ENCODE peak calls at places on chromosomes 4 and X, in eight cellular contexts. One of them, this sample, is unnamed.

GRCh38 chr4:147103403-147103946 is 157.8 kb upstream of the TTC29 start:
- DNase-seq in dorsolateral prefrontal cortex: peak; percentile 31
- DNase-seq in WERI-Rb-1: no peak
- DNase-seq in mammary epithelial cell: peak; percentile 83
- DNase-seq in suprapubic skin: peak; percentile 78
- DNase-seq in cardiac fibroblast: peak; percentile 96
- DNase-seq in AG09319: peak; percentile 85
- DNase-seq in esophagus squamous epithelium: no peak
- DNase-seq in this sample: peak; percentile 90

GRCh38 chr4:20761826-20762225 is 61.6 kb downstream of the PACRGL start:
- DNase-seq in dorsolateral prefrontal cortex: no peak
- DNase-seq in WERI-Rb-1: no peak
- DNase-seq in mammary epithelial cell: no peak
- DNase-seq in suprapubic skin: no peak
- DNase-seq in cardiac fibroblast: no peak
- DNase-seq in AG09319: no peak
- DNase-seq in esophagus squamous epithelium: no peak
- DNase-seq in this sample: no peak

GRCh38 chr4:10526431-10527222 is 69.4 kb upstream of the ZNF518B start:
- DNase-seq in dorsolateral prefrontal cortex: no peak
- DNase-seq in WERI-Rb-1: no peak
- DNase-seq in mammary epithelial cell: peak; percentile 99
- DNase-seq in suprapubic skin: no peak
- DNase-seq in cardiac fibroblast: no peak
- DNase-seq in AG09319: no peak
- DNase-seq in esophagus squamous epithelium: no peak
- DNase-seq in this sample: no peak

GRCh38 chrX:133892337-133892736 is 93.1 kb downstream of the GPC3 start:
- DNase-seq in dorsolateral prefrontal cortex: no peak
- DNase-seq in WERI-Rb-1: no peak
- DNase-seq in mammary epithelial cell: no peak
- DNase-seq in suprapubic skin: no peak
- DNase-seq in cardiac fibroblast: no peak
- DNase-seq in AG09319: no peak
- DNase-seq in esophagus squamous epithelium: no peak
- DNase-seq in this sample: no peak

GRCh38 chr4:108126806-108127205 is 41.9 kb downstream of the LEF1 start:
- DNase-seq in dorsolateral prefrontal cortex: no peak
- DNase-seq in WERI-Rb-1: no peak
- DNase-seq in mammary epithelial cell: no peak
- DNase-seq in suprapubic skin: no peak
- DNase-seq in cardiac fibroblast: no peak
- DNase-seq in AG09319: no peak
- DNase-seq in esophagus squamous epithelium: no peak
- DNase-seq in this sample: no peak

GRCh38 chr4:21470531-21470930 is 478.0 kb downstream of the KCNIP4 start:
- DNase-seq in dorsolateral prefrontal cortex: no peak
- DNase-seq in WERI-Rb-1: peak; percentile 16
- DNase-seq in mammary epithelial cell: peak; percentile 71
- DNase-seq in suprapubic skin: no peak
- DNase-seq in cardiac fibroblast: peak; percentile 39
- DNase-seq in AG09319: peak; percentile 28
- DNase-seq in esophagus squamous epithelium: no peak
- DNase-seq in this sample: no peak

GRCh38 chrX:39721570-39722279 is 376.0 kb downstream of the BCOR start:
- DNase-seq in dorsolateral prefrontal cortex: no peak
- DNase-seq in WERI-Rb-1: no peak
- DNase-seq in mammary epithelial cell: no peak
- DNase-seq in suprapubic skin: no peak
- DNase-seq in cardiac fibroblast: peak; percentile 77
- DNase-seq in AG09319: no peak
- DNase-seq in esophagus squamous epithelium: no peak
- DNase-seq in this sample: no peak

GRCh38 chr4:176840166-176840565 is 47.4 kb upstream of the VEGFC start:
- DNase-seq in dorsolateral prefrontal cortex: no peak
- DNase-seq in WERI-Rb-1: no peak
- DNase-seq in mammary epithelial cell: peak; percentile 12
- DNase-seq in suprapubic skin: no peak
- DNase-seq in cardiac fibroblast: peak; percentile 51
- DNase-seq in AG09319: no peak
- DNase-seq in esophagus squamous epithelium: no peak
- DNase-seq in this sample: no peak

GRCh38 chr4:76305971-76306881 is at the start of gene STBD1:
- DNase-seq in dorsolateral prefrontal cortex: peak; percentile 22
- DNase-seq in WERI-Rb-1: peak; percentile 82
- DNase-seq in mammary epithelial cell: peak; percentile 81
- DNase-seq in suprapubic skin: peak; percentile 81
- DNase-seq in cardiac fibroblast: peak; percentile 71
- DNase-seq in AG09319: peak; percentile 31
- DNase-seq in esophagus squamous epithelium: no peak
- DNase-seq in this sample: peak; percentile 47

GRCh38 chr4:52173470-52174055 is 122.5 kb downstream of the SPATA18 start:
- DNase-seq in dorsolateral prefrontal cortex: no peak
- DNase-seq in WERI-Rb-1: no peak
- DNase-seq in mammary epithelial cell: no peak
- DNase-seq in suprapubic skin: no peak
- DNase-seq in cardiac fibroblast: peak; percentile 52
- DNase-seq in AG09319: no peak
- DNase-seq in esophagus squamous epithelium: no peak
- DNase-seq in this sample: peak; percentile 43

GRCh38 chrX:28665778-28666177 is 78.5 kb downstream of the IL1RAPL1 start:
- DNase-seq in dorsolateral prefrontal cortex: no peak
- DNase-seq in WERI-Rb-1: no peak
- DNase-seq in mammary epithelial cell: no peak
- DNase-seq in suprapubic skin: no peak
- DNase-seq in cardiac fibroblast: no peak
- DNase-seq in AG09319: no peak
- DNase-seq in esophagus squamous epithelium: no peak
- DNase-seq in this sample: no peak

GRCh38 chr4:121950680-121951569 is 935 bp downstream of the TRPC3 start:
- DNase-seq in dorsolateral prefrontal cortex: peak; percentile 11
- DNase-seq in WERI-Rb-1: peak; percentile 41
- DNase-seq in mammary epithelial cell: no peak
- DNase-seq in suprapubic skin: peak; percentile 79
- DNase-seq in cardiac fibroblast: peak; percentile 11
- DNase-seq in AG09319: no peak
- DNase-seq in esophagus squamous epithelium: no peak
- DNase-seq in this sample: peak; percentile 84

GRCh38 chr4:9765091-9765490 is 16.3 kb upstream of the DRD5 start:
- DNase-seq in dorsolateral prefrontal cortex: peak; percentile 46
- DNase-seq in WERI-Rb-1: peak; percentile 71
- DNase-seq in mammary epithelial cell: no peak
- DNase-seq in suprapubic skin: no peak
- DNase-seq in cardiac fibroblast: peak; percentile 34
- DNase-seq in AG09319: no peak
- DNase-seq in esophagus squamous epithelium: no peak
- DNase-seq in this sample: peak; percentile 74

GRCh38 chrX:96480081-96480480 is 204.6 kb upstream of the DIAPH2 start:
- DNase-seq in dorsolateral prefrontal cortex: no peak
- DNase-seq in WERI-Rb-1: no peak
- DNase-seq in mammary epithelial cell: no peak
- DNase-seq in suprapubic skin: no peak
- DNase-seq in cardiac fibroblast: no peak
- DNase-seq in AG09319: no peak
- DNase-seq in esophagus squamous epithelium: no peak
- DNase-seq in this sample: no peak

GRCh38 chrX:13432376-13432775 is 112.5 kb upstream of the ATXN3L start:
- DNase-seq in dorsolateral prefrontal cortex: no peak
- DNase-seq in WERI-Rb-1: no peak
- DNase-seq in mammary epithelial cell: peak; percentile 87
- DNase-seq in suprapubic skin: no peak
- DNase-seq in cardiac fibroblast: peak; percentile 96
- DNase-seq in AG09319: peak; percentile 91
- DNase-seq in esophagus squamous epithelium: no peak
- DNase-seq in this sample: no peak

GRCh38 chr4:146647615-146648383 is 9.1 kb downstream of the POU4F2 start:
- DNase-seq in dorsolateral prefrontal cortex: no peak
- DNase-seq in WERI-Rb-1: no peak
- DNase-seq in mammary epithelial cell: no peak
- DNase-seq in suprapubic skin: no peak
- DNase-seq in cardiac fibroblast: no peak
- DNase-seq in AG09319: no peak
- DNase-seq in esophagus squamous epithelium: no peak
- DNase-seq in this sample: no peak

GRCh38 chr4:10625130-10625529 is 59.4 kb downstream of the CLNK start:
- DNase-seq in dorsolateral prefrontal cortex: no peak
- DNase-seq in WERI-Rb-1: no peak
- DNase-seq in mammary epithelial cell: no peak
- DNase-seq in suprapubic skin: no peak
- DNase-seq in cardiac fibroblast: no peak
- DNase-seq in AG09319: no peak
- DNase-seq in esophagus squamous epithelium: no peak
- DNase-seq in this sample: no peak

GRCh38 chrX:120456973-120457372 is 12.1 kb downstream of the LAMP2 start:
- DNase-seq in dorsolateral prefrontal cortex: no peak
- DNase-seq in WERI-Rb-1: no peak
- DNase-seq in mammary epithelial cell: peak; percentile 64
- DNase-seq in suprapubic skin: no peak
- DNase-seq in cardiac fibroblast: no peak
- DNase-seq in AG09319: no peak
- DNase-seq in esophagus squamous epithelium: no peak
- DNase-seq in this sample: no peak

GRCh38 chr4:1408418-1408817 is 2.2 kb upstream of the NKX1-1 start:
- DNase-seq in dorsolateral prefrontal cortex: no peak
- DNase-seq in WERI-Rb-1: peak; percentile 69
- DNase-seq in mammary epithelial cell: no peak
- DNase-seq in suprapubic skin: no peak
- DNase-seq in cardiac fibroblast: no peak
- DNase-seq in AG09319: no peak
- DNase-seq in esophagus squamous epithelium: no peak
- DNase-seq in this sample: peak; percentile 75

GRCh38 chr4:182478475-182478874 is 235.3 kb downstream of the TENM3 start:
- DNase-seq in dorsolateral prefrontal cortex: no peak
- DNase-seq in WERI-Rb-1: no peak
- DNase-seq in mammary epithelial cell: peak; percentile 20
- DNase-seq in suprapubic skin: no peak
- DNase-seq in cardiac fibroblast: peak; percentile 66
- DNase-seq in AG09319: no peak
- DNase-seq in esophagus squamous epithelium: no peak
- DNase-seq in this sample: no peak

GRCh38 chrX:91414710-91415109 is 19.9 kb upstream of the PABPC5 start:
- DNase-seq in dorsolateral prefrontal cortex: no peak
- DNase-seq in WERI-Rb-1: no peak
- DNase-seq in mammary epithelial cell: no peak
- DNase-seq in suprapubic skin: no peak
- DNase-seq in cardiac fibroblast: peak; percentile 1
- DNase-seq in AG09319: no peak
- DNase-seq in esophagus squamous epithelium: no peak
- DNase-seq in this sample: no peak

GRCh38 chrX:106959897-106960296 is 39.7 kb downstream of the CLDN2 start:
- DNase-seq in dorsolateral prefrontal cortex: no peak
- DNase-seq in WERI-Rb-1: no peak
- DNase-seq in mammary epithelial cell: peak; percentile 7
- DNase-seq in suprapubic skin: no peak
- DNase-seq in cardiac fibroblast: peak; percentile 54
- DNase-seq in AG09319: no peak
- DNase-seq in esophagus squamous epithelium: no peak
- DNase-seq in this sample: no peak
- TF ChIP-seq CTCF in dorsolateral prefrontal cortex: peak; percentile 55
- TF ChIP-seq CTCF in WERI-Rb-1: no peak
- TF ChIP-seq CTCF in mammary epithelial cell: peak; percentile 37
- TF ChIP-seq CTCF in suprapubic skin: no peak
- TF ChIP-seq CTCF in cardiac fibroblast: peak; percentile 22
- TF ChIP-seq CTCF in AG09319: peak; percentile 22
- TF ChIP-seq CTCF in esophagus squamous epithelium: no peak
- TF ChIP-seq CTCF in this sample: no peak

GRCh38 chrX:95330292-95330691 is 1354.3 kb upstream of the DIAPH2 start:
- DNase-seq in dorsolateral prefrontal cortex: no peak
- DNase-seq in WERI-Rb-1: no peak
- DNase-seq in mammary epithelial cell: no peak
- DNase-seq in suprapubic skin: no peak
- DNase-seq in cardiac fibroblast: no peak
- DNase-seq in AG09319: no peak
- DNase-seq in esophagus squamous epithelium: no peak
- DNase-seq in this sample: no peak

DNA sequence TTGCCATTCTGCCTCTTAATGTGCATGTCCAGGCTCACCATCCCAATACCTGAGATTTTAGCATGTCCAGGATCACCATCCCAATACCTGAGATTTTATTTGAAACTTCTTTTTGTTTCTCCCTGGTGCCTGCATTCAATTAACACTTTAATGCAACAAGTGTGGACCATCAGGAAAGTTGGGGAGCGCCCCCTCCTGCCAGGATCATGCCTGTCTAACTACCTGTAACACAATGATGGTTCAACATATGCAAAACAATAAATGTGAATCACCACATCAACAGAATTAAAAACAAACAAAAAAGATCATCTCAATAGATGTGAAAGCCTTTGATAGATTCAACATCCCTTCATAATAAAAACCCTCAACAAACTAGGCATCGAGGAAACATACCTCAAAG is 1359.5 kb upstream of the DIAPH2 start:
- DNase-seq in dorsolateral prefrontal cortex: no peak
- DNase-seq in WERI-Rb-1: no peak
- DNase-seq in mammary epithelial cell: no peak
- DNase-seq in suprapubic skin: no peak
- DNase-seq in cardiac fibroblast: no peak
- DNase-seq in AG09319: no peak
- DNase-seq in esophagus squamous epithelium: no peak
- DNase-seq in this sample: no peak
- TF ChIP-seq CTCF in dorsolateral prefrontal cortex: no peak
- TF ChIP-seq CTCF in WERI-Rb-1: no peak
- TF ChIP-seq CTCF in mammary epithelial cell: peak; percentile 23
- TF ChIP-seq CTCF in suprapubic skin: no peak
- TF ChIP-seq CTCF in cardiac fibroblast: no peak
- TF ChIP-seq CTCF in AG09319: no peak
- TF ChIP-seq CTCF in esophagus squamous epithelium: no peak
- TF ChIP-seq CTCF in this sample: no peak

DNA sequence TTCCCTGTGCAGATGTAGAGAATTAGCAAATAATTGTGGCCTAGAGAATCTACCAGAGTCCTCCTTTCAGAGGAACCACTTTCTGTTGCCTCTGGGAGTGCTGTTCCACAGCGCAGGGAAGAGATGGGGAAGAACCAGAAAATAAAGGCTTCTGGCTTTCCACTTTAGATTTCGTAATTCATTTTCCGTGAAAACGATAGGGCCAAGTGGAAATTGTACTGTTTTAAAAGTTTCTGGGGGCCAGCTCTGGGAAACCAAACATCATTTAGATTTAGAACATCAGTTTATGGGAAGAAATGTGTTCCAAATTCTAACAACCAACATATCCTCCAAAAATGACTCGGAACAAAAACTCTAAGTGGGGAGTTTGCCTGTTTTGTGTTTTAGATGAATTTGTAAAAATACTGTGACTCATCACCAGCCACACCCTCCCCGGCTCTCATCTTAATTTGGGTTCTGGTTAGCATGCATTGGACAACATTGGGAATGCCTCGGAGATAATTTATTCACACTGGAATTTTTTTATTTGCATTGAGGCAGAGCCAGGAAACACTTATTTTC is 65.2 kb upstream of the LNX1 start:
- DNase-seq in dorsolateral prefrontal cortex: no peak
- DNase-seq in WERI-Rb-1: no peak
- DNase-seq in mammary epithelial cell: no peak
- DNase-seq in suprapubic skin: no peak
- DNase-seq in cardiac fibroblast: peak; percentile 80
- DNase-seq in AG09319: peak; percentile 56
- DNase-seq in esophagus squamous epithelium: no peak
- DNase-seq in this sample: peak; percentile 54
- TF ChIP-seq CTCF in dorsolateral prefrontal cortex: no peak
- TF ChIP-seq CTCF in WERI-Rb-1: no peak
- TF ChIP-seq CTCF in mammary epithelial cell: peak; percentile 37
- TF ChIP-seq CTCF in suprapubic skin: peak; percentile 59
- TF ChIP-seq CTCF in cardiac fibroblast: peak; percentile 61
- TF ChIP-seq CTCF in AG09319: peak; percentile 87
- TF ChIP-seq CTCF in esophagus squamous epithelium: no peak
- TF ChIP-seq CTCF in this sample: no peak

GRCh38 chr4:185165605-185166063 is 22.6 kb downstream of the SLC25A4 start:
- DNase-seq in dorsolateral prefrontal cortex: no peak
- DNase-seq in WERI-Rb-1: no peak
- DNase-seq in mammary epithelial cell: peak; percentile 51
- DNase-seq in suprapubic skin: no peak
- DNase-seq in cardiac fibroblast: peak; percentile 89
- DNase-seq in AG09319: peak; percentile 31
- DNase-seq in esophagus squamous epithelium: no peak
- DNase-seq in this sample: no peak
- TF ChIP-seq CTCF in dorsolateral prefrontal cortex: no peak
- TF ChIP-seq CTCF in WERI-Rb-1: no peak
- TF ChIP-seq CTCF in mammary epithelial cell: no peak
- TF ChIP-seq CTCF in suprapubic skin: no peak
- TF ChIP-seq CTCF in cardiac fibroblast: no peak
- TF ChIP-seq CTCF in AG09319: no peak
- TF ChIP-seq CTCF in esophagus squamous epithelium: no peak
- TF ChIP-seq CTCF in this sample: no peak